ENCODE peak calls at places on chromosomes 2 and 18, in six cellular contexts. One of them, this sample, is unnamed.

GRCh38 chr18:3773303-3773702 is 323.3 kb downstream of the TGIF1 start:
- DNase-seq in NCI-H526 treated with DMSO at 0.1 percent for 48 hours: no peak
- DNase-seq in HL-60: no peak
- DNase-seq in AG08396: no peak
- DNase-seq in COR-L47: peak; percentile 36
- DNase-seq in body of pancreas: no peak
- DNase-seq in this sample: no peak

GRCh38 chr2:32002406-32002805 is 8.4 kb downstream of the MEMO1 start:
- DNase-seq in NCI-H526 treated with DMSO at 0.1 percent for 48 hours: no peak
- DNase-seq in HL-60: no peak
- DNase-seq in AG08396: no peak
- DNase-seq in COR-L47: no peak
- DNase-seq in body of pancreas: no peak
- DNase-seq in this sample: no peak

GRCh38 chr2:238484522-238485452 is 58.1 kb downstream of the ASB1 start:
- DNase-seq in NCI-H526 treated with DMSO at 0.1 percent for 48 hours: no peak
- DNase-seq in HL-60: no peak
- DNase-seq in AG08396: no peak
- DNase-seq in COR-L47: no peak
- DNase-seq in body of pancreas: no peak
- DNase-seq in this sample: no peak

GRCh38 chr2:149148195-149149006 is 109.9 kb downstream of the LYPD6B start:
- DNase-seq in NCI-H526 treated with DMSO at 0.1 percent for 48 hours: no peak
- DNase-seq in HL-60: no peak
- DNase-seq in AG08396: no peak
- DNase-seq in COR-L47: no peak
- DNase-seq in body of pancreas: no peak
- DNase-seq in this sample: no peak

GRCh38 chr2:191178806-191179514 is 28.2 kb upstream of the STAT4 start:
- DNase-seq in NCI-H526 treated with DMSO at 0.1 percent for 48 hours: no peak
- DNase-seq in HL-60: no peak
- DNase-seq in AG08396: no peak
- DNase-seq in COR-L47: no peak
- DNase-seq in body of pancreas: peak; percentile 22
- DNase-seq in this sample: no peak

GRCh38 chr2:96157649-96158553 is 12.7 kb upstream of the DUSP2 start:
- DNase-seq in NCI-H526 treated with DMSO at 0.1 percent for 48 hours: no peak
- DNase-seq in HL-60: no peak
- DNase-seq in AG08396: no peak
- DNase-seq in COR-L47: no peak
- DNase-seq in body of pancreas: no peak
- DNase-seq in this sample: no peak

GRCh38 chr2:161988589-161988988 is 85.4 kb downstream of the DPP4 start:
- DNase-seq in NCI-H526 treated with DMSO at 0.1 percent for 48 hours: no peak
- DNase-seq in HL-60: no peak
- DNase-seq in AG08396: no peak
- DNase-seq in COR-L47: no peak
- DNase-seq in body of pancreas: no peak
- DNase-seq in this sample: no peak

GRCh38 chr2:173323371-173323770 is 31.3 kb upstream of the CDCA7 start:
- DNase-seq in NCI-H526 treated with DMSO at 0.1 percent for 48 hours: no peak
- DNase-seq in HL-60: no peak
- DNase-seq in AG08396: no peak
- DNase-seq in COR-L47: no peak
- DNase-seq in body of pancreas: no peak
- DNase-seq in this sample: no peak

GRCh38 chr18:33578371-33579146 is 540 bp downstream of the ASXL3 start:
- DNase-seq in NCI-H526 treated with DMSO at 0.1 percent for 48 hours: no peak
- DNase-seq in HL-60: no peak
- DNase-seq in AG08396: peak; percentile 16
- DNase-seq in COR-L47: peak; percentile 62
- DNase-seq in body of pancreas: peak; percentile 40
- DNase-seq in this sample: no peak

GRCh38 chr2:8860239-8860638 is 22.8 kb upstream of the KIDINS220 start:
- DNase-seq in NCI-H526 treated with DMSO at 0.1 percent for 48 hours: no peak
- DNase-seq in HL-60: no peak
- DNase-seq in AG08396: no peak
- DNase-seq in COR-L47: no peak
- DNase-seq in body of pancreas: no peak
- DNase-seq in this sample: no peak

GRCh38 chr18:41347057-41347456 is 608.0 kb upstream of the PIK3C3 start:
- DNase-seq in NCI-H526 treated with DMSO at 0.1 percent for 48 hours: peak; percentile 9
- DNase-seq in HL-60: no peak
- DNase-seq in AG08396: no peak
- DNase-seq in COR-L47: no peak
- DNase-seq in body of pancreas: no peak
- DNase-seq in this sample: no peak

GRCh38 chr2:20539776-20540586 is 93.1 kb downstream of the RHOB start:
- DNase-seq in NCI-H526 treated with DMSO at 0.1 percent for 48 hours: no peak
- DNase-seq in HL-60: no peak
- DNase-seq in AG08396: no peak
- DNase-seq in COR-L47: no peak
- DNase-seq in body of pancreas: no peak
- DNase-seq in this sample: no peak

GRCh38 chr18:57957210-57957609 is 86.8 kb upstream of the NEDD4L start:
- DNase-seq in NCI-H526 treated with DMSO at 0.1 percent for 48 hours: no peak
- DNase-seq in HL-60: no peak
- DNase-seq in AG08396: no peak
- DNase-seq in COR-L47: no peak
- DNase-seq in body of pancreas: no peak
- DNase-seq in this sample: no peak

GRCh38 chr18:58337688-58338087 is 291.2 kb downstream of the ALPK2 start:
- DNase-seq in NCI-H526 treated with DMSO at 0.1 percent for 48 hours: no peak
- DNase-seq in HL-60: no peak
- DNase-seq in AG08396: no peak
- DNase-seq in COR-L47: no peak
- DNase-seq in body of pancreas: no peak
- DNase-seq in this sample: no peak

GRCh38 chr2:135743860-135744259 is 2.2 kb downstream of the UBXN4 start:
- DNase-seq in NCI-H526 treated with DMSO at 0.1 percent for 48 hours: no peak
- DNase-seq in HL-60: no peak
- DNase-seq in AG08396: no peak
- DNase-seq in COR-L47: no peak
- DNase-seq in body of pancreas: no peak
- DNase-seq in this sample: no peak

GRCh38 chr2:199933466-199933865 is 21.8 kb downstream of the TYW5 start:
- DNase-seq in NCI-H526 treated with DMSO at 0.1 percent for 48 hours: no peak
- DNase-seq in HL-60: no peak
- DNase-seq in AG08396: no peak
- DNase-seq in COR-L47: no peak
- DNase-seq in body of pancreas: no peak
- DNase-seq in this sample: no peak

GRCh38 chr2:64291181-64291580 is 147.0 kb upstream of the PELI1 start:
- DNase-seq in NCI-H526 treated with DMSO at 0.1 percent for 48 hours: no peak
- DNase-seq in HL-60: no peak
- DNase-seq in AG08396: peak; percentile 50
- DNase-seq in COR-L47: no peak
- DNase-seq in body of pancreas: no peak
- DNase-seq in this sample: no peak

GRCh38 chr2:159960413-159960812 is 102.0 kb downstream of the PLA2R1 start:
- DNase-seq in NCI-H526 treated with DMSO at 0.1 percent for 48 hours: no peak
- DNase-seq in HL-60: no peak
- DNase-seq in AG08396: peak; percentile 23
- DNase-seq in COR-L47: no peak
- DNase-seq in body of pancreas: no peak
- DNase-seq in this sample: no peak

GRCh38 chr18:62242955-62243354 is 55.9 kb downstream of the RELCH start:
- DNase-seq in NCI-H526 treated with DMSO at 0.1 percent for 48 hours: no peak
- DNase-seq in HL-60: no peak
- DNase-seq in AG08396: no peak
- DNase-seq in COR-L47: no peak
- DNase-seq in body of pancreas: no peak
- DNase-seq in this sample: no peak

This sample was measured in GF-D8.